ENCODE peak calls at places on chromosomes 4 and X, in ten cellular contexts. O is HepG2, C is tibial nerve, K is transverse colon, M is suprapubic skin, E is stomach, R is K562, H is ovary, W is upper lobe of left lung, B is A549. I is an unnamed sample.
A peak's percentile ranks its signal among the peaks of the same experiment; 100 is the strongest.

GRCh38 chr4:93147524-93148212 is 680.9 kb upstream of the ATOH1 start:
- DNase-seq in C (no peak), B (no peak), W (no peak), K (no peak), M (no peak), E (no peak), O (no peak), H (no peak), R (no peak), I (no peak)

GRCh38 chrX:103329991-103330390 is at the start of gene TCEAL7:
- DNase-seq in R (no peak), H (peak; percentile 53), O (no peak), W (no peak), E (no peak), M (no peak), B (no peak), K (no peak), C (no peak), I (no peak)

GRCh38 chrX:154083134-154083517 is 14.4 kb downstream of the MECP2 start:
- DNase-seq in W (no peak), B (no peak), H (no peak), E (no peak), M (no peak), C (no peak), O (no peak), K (no peak), R (no peak), I (no peak)

GRCh38 chrX:105823092-105823454 is 734 bp downstream of the NRK start:
- DNase-seq in R (no peak), O (no peak), K (no peak), W (no peak), B (no peak), C (no peak), E (no peak), H (no peak), M (no peak), I (no peak)

GRCh38 chr4:52873191-52873590 is 11.1 kb downstream of the RASL11B start:
- DNase-seq in C (no peak), O (no peak), B (no peak), H (no peak), W (no peak), E (peak; percentile 28), K (peak; percentile 53), R (no peak), M (no peak), I (no peak)

GRCh38 chr4:76235407-76235806 is 16.1 kb upstream of the FAM47E start:
- DNase-seq in B (no peak), C (no peak), E (no peak), K (no peak), H (no peak), M (no peak), W (no peak), R (no peak), O (no peak), I (no peak)

GRCh38 chr4:31455612-31456011 is 735.4 kb downstream of the PCDH7 start:
- DNase-seq in H (no peak), B (no peak), M (no peak), C (no peak), E (no peak), R (no peak), O (no peak), K (no peak), W (no peak), I (no peak)

GRCh38 chr4:2850966-2851782 is 7.5 kb downstream of the ADD1 start:
- DNase-seq in H (no peak), K (no peak), O (no peak), W (no peak), B (no peak), R (no peak), C (no peak), M (no peak), E (no peak), I (no peak)

GRCh38 chr4:120724656-120725055 is 197.9 kb downstream of the PRDM5 start:
- DNase-seq in B (no peak), H (no peak), K (no peak), W (no peak), E (no peak), C (no peak), O (no peak), M (no peak), R (no peak), I (no peak)

GRCh38 chr4:168613869-168614268 is 117.0 kb downstream of the PALLD start:
- DNase-seq in M (no peak), K (no peak), C (no peak), H (no peak), O (no peak), E (no peak), B (no peak), W (no peak), R (no peak), I (no peak)

GRCh38 chr4:168608771-168609170 is 111.9 kb downstream of the PALLD start:
- DNase-seq in C (no peak), K (no peak), R (no peak), B (no peak), E (no peak), M (no peak), W (no peak), H (no peak), O (no peak), I (no peak)

GRCh38 chr4:168609369-168609768 is 112.5 kb downstream of the PALLD start:
- DNase-seq in M (no peak), W (no peak), B (no peak), C (no peak), K (no peak), R (no peak), O (no peak), E (no peak), H (no peak), I (no peak)

GRCh38 chr4:168612435-168613139 is 115.7 kb downstream of the PALLD start:
- DNase-seq in H (no peak), M (no peak), C (no peak), B (peak; percentile 38), R (no peak), W (no peak), E (no peak), O (no peak), K (no peak), I (no peak)

DNA sequence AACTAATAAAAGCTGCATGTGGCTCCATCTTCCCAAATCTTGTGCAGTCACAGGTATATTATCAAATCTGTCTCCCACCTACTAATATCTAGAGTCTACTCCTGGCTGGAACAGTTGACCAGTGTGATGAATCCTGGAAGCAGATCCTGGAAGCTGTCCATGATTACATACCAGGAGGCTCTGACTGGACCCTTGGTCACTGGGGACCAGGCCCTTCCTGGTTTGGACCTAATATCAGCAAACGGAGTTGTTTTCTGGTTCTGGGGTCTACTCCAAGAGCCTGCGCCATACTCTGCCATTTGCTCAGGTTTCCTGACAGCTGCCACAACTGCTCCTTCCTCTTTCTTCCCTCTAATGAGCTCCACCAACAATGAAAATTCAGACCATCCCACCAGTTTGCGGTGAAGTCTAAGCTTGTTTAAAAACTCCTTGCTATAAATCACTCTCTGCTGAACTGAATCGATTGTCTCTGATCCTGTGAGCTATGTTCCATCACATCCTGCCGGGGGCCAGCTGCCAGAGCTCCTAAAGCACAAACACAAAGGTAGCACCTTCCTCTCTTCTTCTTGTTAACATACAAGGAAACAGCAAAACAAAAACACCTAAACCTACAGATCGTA is 114.2 kb downstream of the PALLD start:
- DNase-seq in E (no peak), M (no peak), W (no peak), B (no peak), H (no peak), C (no peak), O (no peak), K (no peak), R (no peak), I (no peak)
- H3K4me1 ChIP-seq in E (no peaks in the 10 kb centered on the region), M (no peaks in the 10 kb centered on the region), W (no peaks in the 10 kb centered on the region), B (peaks cover 41% of the 10 kb centered on the region), H (peaks cover 1% of the 10 kb centered on the region), C (peaks cover 5% of the 10 kb centered on the region), O (no peaks in the 10 kb centered on the region), K (no peaks in the 10 kb centered on the region), R (no peaks in the 10 kb centered on the region), I (peaks cover 10% of the 10 kb centered on the region)

DNA sequence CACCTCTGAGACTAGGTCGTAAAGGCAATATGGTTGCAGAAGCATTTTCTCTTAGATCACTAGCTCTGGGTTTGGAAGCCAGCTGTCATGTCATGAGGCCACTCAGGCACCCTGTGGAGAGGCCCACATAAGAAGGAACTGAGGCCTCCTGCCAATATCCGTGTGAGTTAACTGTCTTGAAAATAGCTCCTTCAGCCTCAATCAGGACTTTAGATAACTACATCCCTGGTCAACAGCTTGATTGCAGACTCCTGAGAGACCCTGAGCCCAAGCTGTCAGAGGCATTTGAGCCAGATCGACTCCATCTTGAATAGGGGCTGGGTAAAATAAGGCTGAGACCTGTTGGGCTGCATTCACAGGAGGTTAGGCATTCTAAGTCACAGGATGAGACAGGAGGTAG is 15.1 kb upstream of the REPS2 start:
- DNase-seq in E (no peak), K (no peak), M (no peak), H (no peak), O (no peak), C (no peak), B (no peak), R (no peak), W (no peak), I (no peak)
- TF ChIP-seq EP300 in E (no peak), K (no peak), M (no peak), H (no peak), O (no peak), C (no peak), B (no peak), R (no peak), W (no peak), I (no peak)

GRCh38 chr4:38674206-38675144 is 10.5 kb downstream of the KLF3 start:
- DNase-seq in W (no peak), B (peak; percentile 32), O (peak; percentile 31), R (no peak), K (no peak), H (no peak), E (no peak), M (no peak), C (no peak), I (peak; percentile 86)
- H3K4me1 ChIP-seq in W (peaks cover 79% of the 10 kb centered on the region), B (peaks cover 67% of the 10 kb centered on the region), O (peaks cover 83% of the 10 kb centered on the region), R (peaks cover 56% of the 10 kb centered on the region), K (peaks cover 79% of the 10 kb centered on the region), H (peaks cover 39% of the 10 kb centered on the region), E (peaks cover 89% of the 10 kb centered on the region), M (peaks cover 94% of the 10 kb centered on the region), C (peaks cover 98% of the 10 kb centered on the region), I (peaks cover 83% of the 10 kb centered on the region)

GRCh38 chrX:40964633-40965586 is 120.3 kb upstream of the USP9X start:
- DNase-seq in O (no peak), R (no peak), K (no peak), E (no peak), M (no peak), W (no peak), C (no peak), H (no peak), B (no peak), I (no peak)

GRCh38 chrX:40962793-40963407 is 122.3 kb upstream of the USP9X start:
- DNase-seq in M (no peak), B (no peak), O (no peak), W (no peak), R (no peak), K (no peak), E (no peak), H (no peak), C (no peak), I (no peak)

GRCh38 chrX:40966204-40966820 is 118.9 kb upstream of the USP9X start:
- DNase-seq in W (no peak), K (no peak), H (no peak), E (no peak), B (no peak), C (no peak), M (no peak), R (no peak), O (no peak), I (no peak)

GRCh38 chrX:40960041-40960440 is 125.2 kb upstream of the USP9X start:
- DNase-seq in K (no peak), R (no peak), M (no peak), E (no peak), W (no peak), C (no peak), B (no peak), O (no peak), H (no peak), I (no peak)

GRCh38 chrX:40964008-40964407 is 121.2 kb upstream of the USP9X start:
- DNase-seq in B (no peak), W (no peak), H (no peak), C (no peak), R (no peak), K (no peak), M (no peak), E (no peak), O (no peak), I (no peak)
- TF ChIP-seq EP300 in B (no peak), W (no peak), H (no peak), C (no peak), R (no peak), K (no peak), M (no peak), E (no peak), O (no peak), I (no peak)